ENCODE peak calls at places on chromosome 6, in five cellular contexts. S is adrenal gland, P is PC-9, Q is RWPE2, Z is heart left ventricle. E is an unnamed sample. For H3K9me3, the result is how much of the 10 kb centered on the place peaks cover.

GRCh38 chr6:142819603-142820335 is 125.2 kb downstream of the HIVEP2 start:
- DNase-seq in Z (no peak), S (no peak), Q (no peak), P (no peak), E (no peak)

GRCh38 chr6:137907170-137907569 is 40.1 kb downstream of the TNFAIP3 start:
- DNase-seq in P (no peak), S (no peak), Z (no peak), Q (no peak), E (no peak)

GRCh38 chr6:114997813-114998292 is 655.0 kb upstream of the HS3ST5 start:
- DNase-seq in Q (no peak), S (no peak), Z (no peak), P (no peak), E (no peak)

GRCh38 chr6:3331498-3331897 is 72.8 kb downstream of the PSMG4 start:
- DNase-seq in S (no peak), Q (no peak), P (no peak), Z (no peak), E (no peak)

GRCh38 chr6:38813026-38813425 is 97.9 kb downstream of the DNAH8 start:
- DNase-seq in S (no peak), P (no peak), Q (no peak), Z (no peak), E (no peak)

GRCh38 chr6:129733290-129733689 is 23.3 kb upstream of the ARHGAP18 start:
- DNase-seq in Q (no peak), P (no peak), S (no peak), Z (no peak), E (no peak)

GRCh38 chr6:141809901-141810300 is 322.8 kb upstream of the GJE1 start:
- DNase-seq in Z (no peak), P (no peak), Q (no peak), S (no peak), E (no peak)

GRCh38 chr6:6248651-6249050 is 71.8 kb downstream of the F13A1 start:
- DNase-seq in P (no peak), Q (no peak), Z (no peak), S (no peak), E (no peak)

GRCh38 chr6:136343275-136343674 is 53.6 kb upstream of the BCLAF1 start:
- DNase-seq in P (no peak), Z (no peak), Q (no peak), S (no peak), E (no peak)

GRCh38 chr6:161369339-161369738 is 95.5 kb upstream of the AGPAT4 start:
- DNase-seq in S (peak), P (no peak), Z (no peak), Q (peak), E (no peak)

GRCh38 chr6:133512410-133513016 is 271.4 kb downstream of the EYA4 start:
- DNase-seq in Q (no peak), S (peak), P (no peak), Z (no peak), E (peak)

GRCh38 chr6:373031-373430 is 18.5 kb upstream of the IRF4 start:
- DNase-seq in S (no peak), P (no peak), Z (no peak), Q (no peak), E (no peak)
- H3K9me3 ChIP-seq in S (under half), P (under half), Z (under half), Q (under half), E (under half)

GRCh38 chr6:18707714-18708439 is 320.7 kb downstream of the RNF144B start:
- DNase-seq in Z (no peak), P (no peak), Q (no peak), S (no peak), E (no peak)
- H3K4me3 ChIP-seq in Z (no peak), P (no peak), Q (no peak), S (no peak), E (no peak)

GRCh38 chr6:78131521-78131920 is 478.7 kb downstream of the MEI4 start:
- DNase-seq in Z (no peak), S (no peak), P (no peak), Q (no peak), E (no peak)
- H3K9me3 ChIP-seq in Z (under half), S (under half), P (under half), Q (under half), E (under half)

DNA sequence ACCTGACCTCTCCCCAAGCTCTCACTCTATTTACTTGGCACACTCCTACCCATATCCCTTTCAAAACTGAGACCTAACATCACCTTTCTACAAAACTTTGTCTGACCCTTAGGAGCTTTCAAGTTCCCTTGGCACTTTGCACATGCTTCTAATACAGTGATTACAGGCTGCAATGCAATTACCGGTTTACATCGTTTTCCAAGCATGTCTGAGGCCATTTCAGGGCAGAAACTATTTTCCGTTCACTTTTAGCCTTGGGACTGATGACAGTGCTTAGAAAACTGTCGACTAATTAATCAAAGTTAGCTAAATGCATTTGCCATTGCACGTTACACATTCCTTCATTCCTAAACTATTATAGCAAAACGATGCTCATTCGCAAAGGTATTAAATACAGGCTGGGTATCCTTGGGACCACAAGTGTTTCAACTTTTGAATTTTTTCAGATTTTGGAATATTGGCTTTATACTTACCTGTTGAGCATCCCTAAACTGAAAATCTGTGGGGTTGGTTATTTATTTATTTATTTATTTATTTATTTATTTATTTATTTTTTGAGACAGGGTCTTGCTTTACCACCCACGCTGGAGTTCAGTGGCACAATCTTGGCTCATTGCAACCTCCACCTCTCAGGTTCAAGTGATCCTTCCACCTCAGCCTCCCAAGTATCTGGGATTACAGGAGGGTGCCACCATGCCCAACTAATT is 3.3 kb downstream of the RARS2 start:
- DNase-seq in Z (no peak), P (no peak), S (no peak), Q (no peak), E (no peak)
- H3K4me3 ChIP-seq in Z (no peak), P (no peak), S (no peak), Q (no peak), E (no peak)

GRCh38 chr6:111276736-111277135 is 189.4 kb downstream of the SLC16A10 start:
- DNase-seq in P (peak), Z (no peak), Q (no peak), S (no peak), E (no peak)
- H3K9me3 ChIP-seq in P (under half), Z (under half), Q (under half), S (under half), E (under half)